ENCODE peak calls at places on chromosomes 16 and 17, in eight cellular contexts. V, N, X, A, C, B, Y and O are unnamed samples.

GRCh38 chr17:17810374-17811248 is 26.2 kb downstream of the SREBF1 start:
- DNase-seq in V (no peak), N (no peak), X (no peak), A (peak; percentile 72), C (peak; percentile 54), B (no peak), Y (no peak), O (no peak)

GRCh38 chr16:72122916-72123315 is 29.3 kb downstream of the DHX38 start:
- DNase-seq in V (no peak), N (no peak), X (no peak), A (no peak), C (no peak), B (no peak), Y (no peak), O (no peak)

GRCh38 chr16:68951991-68952877 is 108.9 kb downstream of the TANGO6 start:
- DNase-seq in V (no peak), N (no peak), X (no peak), A (no peak), C (peak; percentile 60), B (no peak), Y (no peak), O (no peak)

GRCh38 chr16:22216191-22216831 is 10.2 kb downstream of the EEF2K start:
- DNase-seq in V (no peak), N (no peak), X (no peak), A (no peak), C (peak; percentile 56), B (no peak), Y (no peak), O (no peak)

GRCh38 chr16:52914428-52914827 is 138.3 kb downstream of the CHD9NB start:
- DNase-seq in V (no peak), N (no peak), X (no peak), A (no peak), C (no peak), B (no peak), Y (no peak), O (no peak)

GRCh38 chr17:83075270-83075880 is 4.0 kb upstream of the METRNL start:
- DNase-seq in V (no peak), N (no peak), X (no peak), A (peak; percentile 52), C (no peak), B (no peak), Y (no peak), O (no peak)

GRCh38 chr16:81964808-81965207 is 46.5 kb downstream of the SDR42E1 start:
- DNase-seq in V (no peak), N (no peak), X (no peak), A (no peak), C (no peak), B (no peak), Y (no peak), O (no peak)

GRCh38 chr17:50196036-50196435 is 5.4 kb downstream of the COL1A1 start:
- DNase-seq in V (no peak), N (no peak), X (no peak), A (no peak), C (peak; percentile 53), B (no peak), Y (no peak), O (no peak)

GRCh38 chr17:19270951-19271611 is 33.9 kb downstream of the EPN2 start:
- DNase-seq in V (no peak), N (no peak), X (no peak), A (no peak), C (no peak), B (no peak), Y (no peak), O (no peak)

GRCh38 chr16:11191665-11192064 is 64.3 kb downstream of the SOCS1 start:
- DNase-seq in V (no peak), N (no peak), X (no peak), A (no peak), C (peak; percentile 20), B (no peak), Y (no peak), O (no peak)

GRCh38 chr17:16925461-16926060 is 46.4 kb downstream of the TNFRSF13B start:
- DNase-seq in V (no peak), N (no peak), X (no peak), A (no peak), C (no peak), B (no peak), Y (no peak), O (peak; percentile 18)

GRCh38 chr17:22507823-22508222 is 815.5 kb downstream of the KCNJ18 start:
- DNase-seq in V (no peak), N (no peak), X (no peak), A (no peak), C (no peak), B (no peak), Y (no peak), O (peak; percentile 18)

GRCh38 chr16:11310634-11310977 is 29.5 kb upstream of the PRM1 start:
- DNase-seq in V (no peak), N (no peak), X (no peak), A (no peak), C (no peak), B (no peak), Y (no peak), O (no peak)

GRCh38 chr16:727291-727977 is 528 bp downstream of the HAGHL start:
- DNase-seq in V (peak; percentile 29), N (no peak), X (no peak), A (peak; percentile 38), C (peak; percentile 39), B (peak; percentile 5), Y (peak; percentile 39), O (no peak)

GRCh38 chr16:85077039-85077438 is 35.2 kb downstream of the CIBAR2 start:
- DNase-seq in V (no peak), N (no peak), X (no peak), A (no peak), C (no peak), B (no peak), Y (no peak), O (no peak)

GRCh38 chr17:45703806-45704205 is 80.3 kb upstream of the CRHR1 start:
- DNase-seq in V (no peak), N (no peak), X (no peak), A (no peak), C (no peak), B (no peak), Y (no peak), O (no peak)

GRCh38 chr17:45704251-45704650 is 79.9 kb upstream of the CRHR1 start:
- DNase-seq in V (no peak), N (no peak), X (no peak), A (no peak), C (no peak), B (no peak), Y (no peak), O (no peak)

GRCh38 chr17:45705123-45706009 is 78.8 kb upstream of the CRHR1 start:
- DNase-seq in V (no peak), N (no peak), X (no peak), A (no peak), C (peak; percentile 71), B (no peak), Y (no peak), O (no peak)

GRCh38 chr17:45702666-45703266 is 81.4 kb upstream of the CRHR1 start:
- DNase-seq in V (peak; percentile 75), N (no peak), X (no peak), A (no peak), C (peak; percentile 29), B (no peak), Y (no peak), O (no peak)

GRCh38 chr17:45703348-45703747 is 80.8 kb upstream of the CRHR1 start:
- DNase-seq in V (no peak), N (no peak), X (no peak), A (no peak), C (no peak), B (no peak), Y (no peak), O (peak; percentile 37)
- H3K27me3 ChIP-seq in V (peaks cover 3% of the 10 kb centered on the region), N (peaks cover 2% of the 10 kb centered on the region), X (peaks cover 2% of the 10 kb centered on the region), A (no peaks in the 10 kb centered on the region), C (no peaks in the 10 kb centered on the region), B (no peaks in the 10 kb centered on the region), Y (no peaks in the 10 kb centered on the region), O (no peaks in the 10 kb centered on the region)

DNA sequence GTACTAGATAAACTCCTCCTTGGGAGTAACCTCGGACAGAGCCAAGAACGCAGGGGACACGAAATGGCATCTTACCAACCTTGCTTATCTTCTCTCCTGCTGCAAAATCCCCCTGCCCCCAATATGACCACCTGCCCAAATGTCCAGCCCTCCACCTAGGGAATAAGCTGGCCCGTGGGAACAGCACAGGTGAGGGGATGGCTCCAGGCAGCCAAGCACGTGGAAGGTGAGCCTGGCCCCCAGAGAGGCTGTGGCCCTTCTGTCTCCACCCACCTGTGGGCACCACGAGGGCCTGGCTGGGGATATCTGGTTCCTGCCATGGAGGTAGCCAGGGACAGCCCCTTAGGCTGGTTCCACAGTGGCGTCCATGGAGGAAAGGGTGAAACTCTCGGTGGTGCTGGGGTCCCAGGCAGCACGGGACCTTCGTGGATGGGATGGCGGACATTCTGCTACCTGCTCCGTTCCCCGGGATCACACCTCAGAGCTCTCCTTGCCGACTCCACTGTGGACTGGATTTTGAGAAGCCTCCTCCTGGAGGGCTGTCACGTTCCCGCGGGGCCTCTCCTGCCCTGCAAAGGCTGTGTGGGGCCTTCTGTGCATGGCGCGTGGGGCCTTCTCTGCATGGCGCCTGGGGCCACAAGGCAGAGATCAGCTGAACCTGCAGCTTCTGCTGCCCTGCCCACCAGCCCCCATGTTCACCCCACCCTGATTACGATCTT is 388.5 kb upstream of the TNRC6C start:
- DNase-seq in V (no peak), N (no peak), X (no peak), A (no peak), C (no peak), B (no peak), Y (no peak), O (no peak)
- H3K27me3 ChIP-seq in V (peaks cover 22% of the 10 kb centered on the region), N (no peaks in the 10 kb centered on the region), X (peaks cover 42% of the 10 kb centered on the region), A (peaks cover 11% of the 10 kb centered on the region), C (peaks cover 54% of the 10 kb centered on the region), B (no peaks in the 10 kb centered on the region), Y (peaks cover 13% of the 10 kb centered on the region), O (no peaks in the 10 kb centered on the region)

GRCh38 chr17:48429156-48429555 is 858 bp downstream of the SKAP1 start:
- DNase-seq in V (no peak), N (no peak), X (no peak), A (no peak), C (no peak), B (no peak), Y (no peak), O (no peak)

GRCh38 chr17:48420823-48421222 is 9.2 kb downstream of the SKAP1 start:
- DNase-seq in V (no peak), N (no peak), X (no peak), A (no peak), C (no peak), B (no peak), Y (no peak), O (no peak)

GRCh38 chr17:48427598-48427997 is 2.4 kb downstream of the SKAP1 start:
- DNase-seq in V (no peak), N (no peak), X (no peak), A (no peak), C (peak; percentile 4), B (no peak), Y (no peak), O (no peak)

GRCh38 chr17:48429638-48430586 is at the start of gene SKAP1:
- DNase-seq in V (no peak), N (no peak), X (no peak), A (no peak), C (peak; percentile 7), B (peak; percentile 24), Y (peak; percentile 66), O (no peak)

GRCh38 chr17:48426019-48426418 is 4.0 kb downstream of the SKAP1 start:
- DNase-seq in V (no peak), N (no peak), X (no peak), A (no peak), C (no peak), B (no peak), Y (no peak), O (no peak)
- H3K27me3 ChIP-seq in V (peaks cover 26% of the 10 kb centered on the region), N (peaks cover 23% of the 10 kb centered on the region), X (peaks cover 21% of the 10 kb centered on the region), A (no peaks in the 10 kb centered on the region), C (peaks cover 26% of the 10 kb centered on the region), B (no peaks in the 10 kb centered on the region), Y (peaks cover 11% of the 10 kb centered on the region), O (peaks cover 26% of the 10 kb centered on the region)

GRCh38 chr17:1713878-1714487 is 3.8 kb upstream of the TLCD2 start:
- DNase-seq in V (peak; percentile 70), N (no peak), X (no peak), A (no peak), C (peak; percentile 48), B (peak; percentile 65), Y (peak; percentile 77), O (no peak)
- H3K27me3 ChIP-seq in V (no peaks in the 10 kb centered on the region), N (no peaks in the 10 kb centered on the region), X (no peaks in the 10 kb centered on the region), A (no peaks in the 10 kb centered on the region), C (no peaks in the 10 kb centered on the region), B (no peaks in the 10 kb centered on the region), Y (no peaks in the 10 kb centered on the region), O (no peaks in the 10 kb centered on the region)